ENCODE peak calls at places on chromosome 18, in four cellular contexts. L, P, T and F are unnamed samples.

GRCh38 chr18:47928466-47928865 is 2.0 kb downstream of the SMAD2 start:
- DNase-seq in T (no peak), L (no peak), P (no peak), F (no peak)

GRCh38 chr18:48621240-48621639 is 82.4 kb downstream of the CTIF start:
- DNase-seq in T (no peak), L (no peak), P (no peak), F (no peak)

GRCh38 chr18:50432915-50433314 is 58.1 kb downstream of the SKA1 start:
- DNase-seq in T (no peak), L (no peak), P (no peak), F (no peak)

GRCh38 chr18:35949090-35949489 is 23.4 kb upstream of the RMP24 start:
- DNase-seq in L (no peak), T (no peak), P (no peak), F (no peak)

GRCh38 chr18:45569566-45569965 is 45.7 kb upstream of the SLC14A2 start:
- DNase-seq in P (no peak), L (no peak), T (no peak), F (no peak)

GRCh38 chr18:61414116-61414515 is 80.9 kb downstream of the CDH20 start:
- DNase-seq in T (no peak), L (no peak), P (no peak), F (no peak)

GRCh38 chr18:48164701-48165100 is 234.2 kb upstream of the SMAD2 start:
- DNase-seq in T (no peak), P (no peak), L (no peak), F (no peak)

GRCh38 chr18:23307567-23308295 is 145.4 kb upstream of the RIOK3 start:
- DNase-seq in L (no peak), T (peak), P (no peak), F (no peak)

GRCh38 chr18:48955528-48956261 is 4.9 kb upstream of the SMAD7 start:
- DNase-seq in P (no peak), L (no peak), T (no peak), F (no peak)

GRCh38 chr18:7170292-7170691 is 52.7 kb upstream of the LAMA1 start:
- DNase-seq in L (no peak), T (no peak), P (no peak), F (no peak)

GRCh38 chr18:50659091-50660003 is 99.5 kb downstream of the MAPK4 start:
- DNase-seq in T (no peak), P (no peak), L (no peak), F (no peak)

GRCh38 chr18:37435996-37436395 is 129.6 kb downstream of the CELF4 start:
- DNase-seq in T (no peak), L (peak), P (no peak), F (no peak)

GRCh38 chr18:45243347-45244095 is 371.8 kb upstream of the SLC14A2 start:
- DNase-seq in L (no peak), T (no peak), P (no peak), F (no peak)

GRCh38 chr18:35027206-35027605 is 14.0 kb upstream of the MAPRE2 start:
- DNase-seq in P (no peak), L (no peak), T (no peak), F (no peak)

GRCh38 chr18:54765636-54766035 is 62.6 kb upstream of the RAB27B start:
- DNase-seq in L (no peak), P (no peak), T (no peak), F (no peak)

GRCh38 chr18:79851981-79852380 is 54.2 kb downstream of the KCNG2 start:
- DNase-seq in L (no peak), P (no peak), T (no peak), F (no peak)

GRCh38 chr18:45687617-45688016 is 36.4 kb upstream of the SLC14A1 start:
- DNase-seq in P (no peak), L (peak), T (peak), F (peak)

GRCh38 chr18:12460874-12461273 is 53.1 kb downstream of the PRELID3A start:
- DNase-seq in P (no peak), L (no peak), T (no peak), F (no peak)

GRCh38 chr18:10164241-10165160 is 250.7 kb downstream of the VAPA start:
- DNase-seq in L (no peak), T (no peak), P (peak), F (no peak)

GRCh38 chr18:21820035-21820810 is 79.6 kb downstream of the MIB1 start:
- DNase-seq in P (no peak), L (no peak), T (no peak), F (no peak)

DNA sequence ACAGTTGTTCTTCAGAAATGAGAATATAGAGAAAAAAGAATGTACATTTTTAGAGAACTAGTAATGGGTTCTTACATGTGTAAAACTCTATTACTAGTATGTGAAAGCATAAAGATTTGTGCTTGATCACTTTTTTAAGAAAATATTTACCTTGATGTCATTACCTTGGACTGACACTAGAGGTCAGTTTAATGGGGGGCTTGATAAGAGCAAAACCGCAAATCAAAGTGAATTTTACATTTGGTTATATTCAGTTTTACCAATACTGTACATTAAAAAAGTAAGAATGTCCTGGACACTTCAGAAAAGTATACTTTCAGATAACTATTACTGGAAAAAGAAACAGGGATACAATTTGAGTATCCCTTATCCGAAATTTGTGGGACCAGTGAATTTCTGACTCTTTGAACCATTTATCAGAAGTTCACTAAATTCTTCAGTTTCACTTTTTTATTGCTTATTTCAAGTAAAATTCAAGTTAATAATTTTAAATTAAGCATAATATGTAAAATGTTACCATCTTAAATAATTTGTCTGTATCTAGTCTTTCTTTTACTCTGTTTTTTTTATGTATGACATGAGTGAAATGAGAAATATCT is 1149.5 kb downstream of the DSC3 start:
- DNase-seq in L (peak), T (no peak), P (no peak), F (no peak)
- TF ChIP-seq CTCF in L (peak), T (no peak), P (peak), F (no peak)

DNA sequence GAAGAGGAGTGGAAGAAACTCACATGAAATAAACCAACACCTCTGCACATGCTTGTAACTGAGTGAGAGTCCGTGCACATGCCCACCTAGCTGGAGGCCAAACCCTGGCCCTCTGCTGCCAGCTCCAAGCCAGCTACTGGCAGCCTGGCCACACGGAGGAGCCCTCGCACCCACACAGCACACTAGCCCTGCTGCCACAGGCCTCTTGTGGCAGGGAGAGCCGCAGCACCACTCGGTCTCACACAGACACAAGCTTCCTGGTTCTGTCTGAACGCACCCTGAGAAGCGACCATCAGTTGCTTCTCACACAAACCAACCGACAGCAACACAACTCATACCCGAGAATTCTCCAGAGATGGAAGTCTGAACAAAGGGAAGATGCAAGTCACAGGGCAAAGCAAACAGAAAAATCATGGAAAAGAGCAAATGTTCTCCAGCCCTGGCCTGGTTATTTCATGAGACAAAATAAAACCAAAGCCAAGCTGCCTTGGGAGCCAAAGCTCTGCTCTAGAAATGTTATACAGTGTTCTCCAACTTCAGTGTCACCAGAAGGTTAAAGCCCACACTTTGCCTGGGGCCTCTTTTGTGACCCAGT is 65.1 kb downstream of the FBXO15 start:
- DNase-seq in T (no peak), P (peak), L (peak), F (no peak)
- TF ChIP-seq CTCF in T (no peak), P (no peak), L (peak), F (no peak)

GRCh38 chr18:63905361-63905760 is 2.4 kb upstream of the SERPINB10 start:
- DNase-seq in T (no peak), L (no peak), P (no peak), F (no peak)

GRCh38 chr18:63907649-63908048 is at the start of gene SERPINB10:
- DNase-seq in T (no peak), L (peak), P (no peak), F (no peak)

GRCh38 chr18:63908858-63909257 is 1.1 kb downstream of the SERPINB10 start:
- DNase-seq in L (no peak), P (no peak), T (no peak), F (no peak)

GRCh38 chr18:63904694-63905093 is 3.1 kb upstream of the SERPINB10 start:
- DNase-seq in L (no peak), T (no peak), P (no peak), F (no peak)

GRCh38 chr18:63909870-63910269 is 2.1 kb downstream of the SERPINB10 start:
- DNase-seq in P (no peak), T (no peak), L (peak), F (no peak)
- TF ChIP-seq CTCF in P (no peak), T (no peak), L (no peak), F (no peak)

GRCh38 chr18:74935411-74935810 is 273.5 kb downstream of the PTGR3 start:
- DNase-seq in P (no peak), T (no peak), L (no peak), F (no peak)

GRCh38 chr18:74930616-74931015 is 278.3 kb downstream of the PTGR3 start:
- DNase-seq in P (no peak), L (no peak), T (no peak), F (no peak)

GRCh38 chr18:74936343-74936742 is 272.6 kb downstream of the PTGR3 start:
- DNase-seq in T (no peak), P (no peak), L (no peak), F (no peak)

GRCh38 chr18:74929110-74929509 is 279.8 kb downstream of the PTGR3 start:
- DNase-seq in T (no peak), P (no peak), L (no peak), F (no peak)

DNA sequence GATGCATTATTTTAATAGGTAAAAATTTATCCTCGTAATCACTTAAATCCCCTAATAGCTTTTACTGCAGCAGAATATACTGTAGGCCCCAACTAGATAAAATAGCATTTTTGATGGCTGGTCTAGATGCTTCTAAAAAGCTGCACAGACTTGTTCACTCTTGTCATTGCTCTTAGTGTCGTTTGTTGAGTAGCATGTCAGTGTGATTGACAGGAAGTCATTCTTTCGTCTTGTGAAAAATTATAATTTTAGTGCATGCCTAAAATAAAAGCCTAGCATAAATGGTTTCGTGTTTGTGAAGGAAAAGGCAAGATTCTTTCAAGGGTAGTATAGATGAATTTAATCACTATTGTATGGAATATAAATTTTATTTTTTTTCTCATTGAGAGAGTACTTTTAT is 275.0 kb downstream of the PTGR3 start:
- DNase-seq in T (no peak), L (no peak), P (no peak), F (no peak)
- TF ChIP-seq CTCF in T (no peak), L (no peak), P (no peak), F (no peak)